ENCODE peak calls at places on chromosome 13, in four cellular contexts. L is cardiac muscle cell, X is left ventricle myocardium inferior, M is spleen. B is an unnamed sample.

GRCh38 chr13:41455725-41456419 is 1.5 kb upstream of the RGCC start:
- DNase-seq in M (no peak), L (no peak), X (no peak), B (no peak)

GRCh38 chr13:50951366-50951765 is 41.8 kb downstream of the RNASEH2B start:
- DNase-seq in X (no peak), L (peak), M (no peak), B (no peak)

GRCh38 chr13:80030491-80030890 is 310.4 kb downstream of the SPRY2 start:
- DNase-seq in X (no peak), L (peak), M (no peak), B (no peak)

GRCh38 chr13:67880916-67881315 is 650.8 kb upstream of the PCDH9 start:
- DNase-seq in X (no peak), L (no peak), M (no peak), B (no peak)

GRCh38 chr13:66675620-66676019 is 554.5 kb downstream of the PCDH9 start:
- DNase-seq in L (peak), M (no peak), X (no peak), B (no peak)

GRCh38 chr13:112859817-112860190 is 109.2 kb upstream of the MCF2L start:
- DNase-seq in M (peak), L (peak), X (no peak), B (no peak)

GRCh38 chr13:40024578-40024952 is 369.1 kb downstream of the COG6 start:
- DNase-seq in M (no peak), L (peak), X (no peak), B (no peak)

GRCh38 chr13:33235078-33235477 is 50.5 kb downstream of the STARD13 start:
- DNase-seq in L (peak), X (no peak), M (no peak), B (no peak)

GRCh38 chr13:71218960-71219359 is 648.0 kb downstream of the DACH1 start:
- DNase-seq in L (no peak), M (no peak), X (no peak), B (no peak)

GRCh38 chr13:80473695-80474094 is 132.8 kb upstream of the SPRY2 start:
- DNase-seq in M (no peak), X (no peak), L (peak), B (no peak)

GRCh38 chr13:112732679-112733078 is 42.8 kb downstream of the ATP11A start:
- DNase-seq in X (no peak), M (peak), L (no peak), B (no peak)

GRCh38 chr13:35694549-35695233 is 218.2 kb upstream of the MAB21L1 start:
- DNase-seq in M (no peak), L (no peak), X (no peak), B (no peak)

GRCh38 chr13:112712451-112712881 is 22.6 kb downstream of the ATP11A start:
- DNase-seq in L (no peak), M (peak), X (no peak), B (no peak)

GRCh38 chr13:101190337-101190736 is 226.0 kb downstream of the NALCN start:
- DNase-seq in X (no peak), M (no peak), L (peak), B (no peak)

GRCh38 chr13:26601669-26602068 is 44.2 kb downstream of the WASF3 start:
- DNase-seq in L (peak), M (no peak), X (no peak), B (no peak)

GRCh38 chr13:114145256-114145655 is 12.8 kb upstream of the RASA3 start:
- DNase-seq in L (no peak), X (no peak), M (no peak), B (peak)

GRCh38 chr13:95714142-95714832 is 37.3 kb downstream of the DNAJC3 start:
- DNase-seq in L (peak), M (no peak), X (no peak), B (no peak)

GRCh38 chr13:112603641-112604220 is 15.8 kb upstream of the TUBGCP3 start:
- DNase-seq in L (peak), M (no peak), X (no peak), B (no peak)

GRCh38 chr13:101109005-101109404 is 307.3 kb downstream of the NALCN start:
- DNase-seq in L (no peak), M (no peak), X (no peak), B (no peak)

GRCh38 chr13:90717451-90717936 is 630.0 kb upstream of the MIR17HG start:
- DNase-seq in M (no peak), L (peak), X (no peak), B (no peak)

GRCh38 chr13:23323946-23324709 is 109.4 kb downstream of the SACS start:
- DNase-seq in M (no peak), X (no peak), L (no peak), B (no peak)

GRCh38 chr13:110067355-110068175 is 239.4 kb downstream of the COL4A1 start:
- DNase-seq in X (peak), L (peak), M (no peak), B (no peak)

GRCh38 chr13:41492432-41493267 is 35.3 kb downstream of the RGCC start:
- DNase-seq in L (no peak), X (no peak), M (no peak), B (no peak)

GRCh38 chr13:113078895-113079720 is 26.5 kb upstream of the F7 start:
- DNase-seq in X (no peak), L (no peak), M (peak), B (no peak)

GRCh38 chr13:91313103-91313502 is 34.4 kb upstream of the MIR17HG start:
- DNase-seq in L (peak), M (no peak), X (no peak), B (no peak)

GRCh38 chr13:97440598-97440997 is 6.6 kb downstream of the RAP2A start:
- DNase-seq in M (no peak), X (no peak), L (peak), B (no peak)

GRCh38 chr13:23799945-23800344 is 89.3 kb downstream of the MIPEP start:
- DNase-seq in X (no peak), M (no peak), L (peak), B (no peak)

GRCh38 chr13:41613984-41614581 is 156.7 kb downstream of the RGCC start:
- DNase-seq in L (peak), M (no peak), X (peak), B (peak)

GRCh38 chr13:46598820-46599180 is 45.8 kb downstream of the LRCH1 start:
- DNase-seq in X (no peak), L (no peak), M (no peak), B (no peak)
- H3K27ac ChIP-seq in X (peak), L (no peak), M (peak), B (no peak)

GRCh38 chr13:102698649-102698980 is 3.8 kb upstream of the METTL21C start:
- DNase-seq in X (no peak), M (no peak), L (no peak), B (no peak)
- TF ChIP-seq CTCF in X (no peak), M (no peak), L (no peak), B (no peak)

GRCh38 chr13:59867867-59868266 is 295.9 kb downstream of the DIAPH3 start:
- DNase-seq in M (no peak), X (no peak), L (no peak), B (no peak)
- H3K4me3 ChIP-seq in M (no peak), X (no peak), L (no peak), B (no peak)

GRCh38 chr13:44302948-44303575 is 70.6 kb upstream of the SERP2 start:
- DNase-seq in X (no peak), M (no peak), L (peak), B (no peak)

GRCh38 chr13:44303681-44304432 is 69.8 kb upstream of the SERP2 start:
- DNase-seq in X (peak), M (no peak), L (peak), B (peak)

GRCh38 chr13:44301639-44302015 is 72.0 kb upstream of the SERP2 start:
- DNase-seq in M (no peak), L (no peak), X (no peak), B (no peak)

GRCh38 chr13:44300895-44301638 is 72.6 kb upstream of the SERP2 start:
- DNase-seq in M (no peak), L (peak), X (peak), B (peak)

GRCh38 chr13:44302233-44302632 is 71.4 kb upstream of the SERP2 start:
- DNase-seq in L (peak), X (no peak), M (no peak), B (no peak)
- H3K27ac ChIP-seq in L (no peak), X (peak), M (no peak), B (peak)

DNA sequence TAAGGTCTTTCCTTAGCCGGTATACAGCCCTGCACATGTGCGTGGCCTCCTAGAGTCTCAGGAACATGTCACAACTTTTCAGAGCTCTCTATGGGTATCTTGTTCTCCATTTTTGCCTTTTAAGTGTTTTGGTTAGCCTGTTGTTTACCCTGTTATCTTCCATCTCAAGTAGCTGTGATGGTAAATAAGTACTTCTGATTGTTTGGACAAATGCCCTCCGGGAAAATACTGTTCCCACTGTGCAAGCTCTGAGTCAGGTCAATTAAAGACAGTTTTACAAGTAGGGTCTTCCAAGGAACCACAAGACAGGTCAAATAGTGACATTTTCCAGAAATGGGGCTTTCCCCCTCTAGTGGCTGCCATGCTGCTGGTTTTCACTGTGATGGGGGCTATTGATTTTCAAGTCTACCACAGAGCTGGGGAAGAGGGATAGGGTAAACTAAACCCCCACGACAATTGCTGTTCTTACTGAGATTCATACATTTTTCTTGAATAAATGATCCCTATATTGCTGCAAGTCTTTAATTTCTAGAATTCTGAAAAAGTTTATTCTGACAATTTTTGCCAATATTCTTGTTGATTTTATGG is 109.5 kb downstream of the TM9SF2 start:
- DNase-seq in X (no peak), L (no peak), M (no peak), B (no peak)
- TF ChIP-seq CTCF in X (no peak), L (peak), M (no peak), B (no peak)

DNA sequence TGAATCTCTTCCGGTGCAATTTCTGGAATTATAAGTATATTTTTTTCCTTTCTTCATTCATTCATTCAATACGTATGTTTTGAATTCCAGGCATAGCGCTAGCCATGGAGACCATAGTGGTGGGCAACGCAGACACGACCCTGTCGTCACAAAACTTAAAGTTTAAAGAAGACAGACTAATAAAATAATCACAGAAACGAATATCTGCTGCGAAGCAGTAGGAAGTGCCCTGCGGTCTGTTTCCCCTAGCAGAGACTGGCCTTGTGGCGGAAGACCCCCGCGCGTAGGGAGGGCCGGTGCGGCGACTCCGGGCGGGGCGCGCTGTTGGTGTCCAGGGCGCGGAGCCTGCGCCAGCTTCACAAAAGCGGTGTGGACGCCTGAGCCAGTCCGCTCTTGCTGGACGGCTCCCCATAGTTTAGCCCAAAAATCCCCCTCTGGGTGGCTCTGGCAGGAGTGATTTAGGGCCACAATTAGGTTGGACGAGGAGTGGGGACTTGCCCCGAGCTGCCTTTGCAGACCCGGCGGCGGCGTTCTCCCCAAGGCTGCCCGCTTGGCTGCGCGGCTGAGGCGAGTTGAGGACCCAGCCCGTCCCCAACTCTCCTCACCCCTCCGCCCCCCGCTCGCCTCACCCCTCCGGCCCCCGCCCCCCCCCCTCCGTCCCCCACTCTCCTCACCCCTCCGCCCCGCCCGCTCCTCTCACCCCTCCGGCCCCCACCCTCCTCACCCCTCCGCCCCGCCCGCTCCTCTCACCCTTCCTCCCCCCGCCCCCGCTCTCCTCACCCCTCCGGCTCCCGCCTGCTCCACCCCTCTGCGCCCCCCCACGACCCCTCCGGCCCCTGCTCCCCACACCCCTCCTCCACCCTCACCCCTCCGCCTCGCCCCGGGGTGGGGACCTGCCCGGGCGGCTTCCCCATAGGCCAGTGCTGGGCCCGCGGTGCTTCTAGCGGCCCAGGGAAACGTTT is 14.2 kb upstream of the LATS2 start:
- DNase-seq in M (peak), X (peak), L (peak), B (no peak)
- H3K4me3 ChIP-seq in M (peak), X (peak), L (peak), B (peak)

GRCh38 chr13:98508280-98509074 is 68.4 kb downstream of the STK24 start:
- DNase-seq in X (no peak), M (no peak), L (peak), B (no peak)
- H3K27ac ChIP-seq in X (peak), M (peak), L (peak), B (peak)

GRCh38 chr13:44404261-44405139 is 30.9 kb downstream of the SERP2 start:
- DNase-seq in M (no peak), X (no peak), L (no peak), B (no peak)
- TF ChIP-seq CTCF in M (no peak), X (no peak), L (no peak), B (no peak)

DNA sequence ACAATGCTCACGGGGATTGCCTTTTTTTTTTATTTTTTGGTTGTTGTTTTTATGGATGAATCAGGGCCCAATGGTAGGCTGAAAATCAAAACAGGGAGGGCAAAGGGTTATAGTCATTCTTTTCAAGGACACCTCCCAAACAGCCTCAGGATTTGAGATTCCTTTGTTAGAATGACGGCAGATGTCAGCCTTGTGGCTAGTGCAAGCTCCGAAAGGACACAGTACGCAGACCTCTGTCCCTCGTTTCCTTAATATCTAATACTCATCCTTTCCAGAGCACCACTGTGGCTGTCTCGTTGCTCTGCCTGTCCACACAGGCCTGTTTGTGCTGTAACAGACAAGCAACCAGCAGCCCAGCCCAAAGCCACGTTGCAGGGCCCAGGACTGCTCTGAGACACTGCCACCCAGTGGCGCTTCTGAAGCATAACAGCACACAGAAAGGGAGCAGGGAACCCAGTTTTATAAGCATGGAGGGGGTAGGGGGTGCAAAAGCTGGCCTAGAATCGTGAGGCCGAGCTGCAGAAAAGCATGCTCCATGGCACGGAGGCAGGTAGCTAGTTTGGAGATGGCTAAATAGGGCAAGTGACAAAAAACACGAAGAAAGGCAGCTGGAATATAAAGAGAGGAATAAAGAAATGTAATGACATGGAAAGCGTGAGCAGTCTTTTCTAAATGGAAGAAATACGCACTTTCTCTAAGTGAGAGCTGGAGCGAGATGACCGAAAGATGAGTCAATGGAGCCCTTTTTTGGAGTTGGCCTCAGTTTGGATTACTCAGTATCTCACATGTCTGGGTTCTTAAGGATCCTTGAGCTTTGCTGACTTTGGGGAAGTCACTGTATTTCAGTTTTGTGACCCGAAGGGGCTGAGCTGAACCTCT is 40.7 kb upstream of the MEDAG start:
- DNase-seq in L (peak), X (peak), M (peak), B (peak)
- H3K4me3 ChIP-seq in L (no peak), X (no peak), M (no peak), B (no peak)